ENCODE peak calls at places on chromosomes 16 and 17, in five cellular contexts. One of them, this sample, is unnamed.

GRCh38 chr17:46783031-46783593 is 35.4 kb downstream of the WNT3 start:
- DNase-seq in choroid plexus epithelial cell: no peak
- DNase-seq in nephron progenitor cell: no peak
- DNase-seq in heart left ventricle: no peak
- DNase-seq in cardiac muscle cell: no peak
- DNase-seq in this sample: no peak

GRCh38 chr17:45801386-45801785 is 17.3 kb downstream of the CRHR1 start:
- DNase-seq in choroid plexus epithelial cell: no peak
- DNase-seq in nephron progenitor cell: no peak
- DNase-seq in heart left ventricle: no peak
- DNase-seq in cardiac muscle cell: no peak
- DNase-seq in this sample: no peak

GRCh38 chr16:582614-583331 is 7.1 kb upstream of the RAB40C start:
- DNase-seq in choroid plexus epithelial cell: no peak
- DNase-seq in nephron progenitor cell: no peak
- DNase-seq in heart left ventricle: no peak
- DNase-seq in cardiac muscle cell: no peak
- DNase-seq in this sample: no peak

GRCh38 chr17:74745548-74746177 is 2.8 kb upstream of the NHERF1 start:
- DNase-seq in choroid plexus epithelial cell: no peak
- DNase-seq in nephron progenitor cell: no peak
- DNase-seq in heart left ventricle: no peak
- DNase-seq in cardiac muscle cell: no peak
- DNase-seq in this sample: no peak

GRCh38 chr17:40178021-40178601 is 841 bp downstream of the RAPGEFL1 start:
- DNase-seq in choroid plexus epithelial cell: no peak
- DNase-seq in nephron progenitor cell: peak
- DNase-seq in heart left ventricle: no peak
- DNase-seq in cardiac muscle cell: no peak
- DNase-seq in this sample: no peak

GRCh38 chr17:65277576-65277975 is 140.4 kb downstream of the RGS9 start:
- DNase-seq in choroid plexus epithelial cell: peak
- DNase-seq in nephron progenitor cell: no peak
- DNase-seq in heart left ventricle: no peak
- DNase-seq in cardiac muscle cell: peak
- DNase-seq in this sample: no peak

GRCh38 chr17:47719411-47720152 is 13.5 kb upstream of the TBX21 start:
- DNase-seq in choroid plexus epithelial cell: peak
- DNase-seq in nephron progenitor cell: no peak
- DNase-seq in heart left ventricle: no peak
- DNase-seq in cardiac muscle cell: peak
- DNase-seq in this sample: no peak

GRCh38 chr16:15792563-15792971 is 64.3 kb downstream of the MYH11 start:
- DNase-seq in choroid plexus epithelial cell: no peak
- DNase-seq in nephron progenitor cell: no peak
- DNase-seq in heart left ventricle: no peak
- DNase-seq in cardiac muscle cell: no peak
- DNase-seq in this sample: no peak

GRCh38 chr16:70157477-70158260 is 15.9 kb upstream of the CLEC18C start:
- DNase-seq in choroid plexus epithelial cell: no peak
- DNase-seq in nephron progenitor cell: no peak
- DNase-seq in heart left ventricle: no peak
- DNase-seq in cardiac muscle cell: no peak
- DNase-seq in this sample: no peak

GRCh38 chr17:57782642-57783337 is 37.7 kb upstream of the CCDC182 start:
- DNase-seq in choroid plexus epithelial cell: no peak
- DNase-seq in nephron progenitor cell: peak
- DNase-seq in heart left ventricle: no peak
- DNase-seq in cardiac muscle cell: no peak
- DNase-seq in this sample: no peak

GRCh38 chr17:39799395-39799794 is 61.7 kb downstream of the GRB7 start:
- DNase-seq in choroid plexus epithelial cell: no peak
- DNase-seq in nephron progenitor cell: no peak
- DNase-seq in heart left ventricle: no peak
- DNase-seq in cardiac muscle cell: no peak
- DNase-seq in this sample: no peak

DNA sequence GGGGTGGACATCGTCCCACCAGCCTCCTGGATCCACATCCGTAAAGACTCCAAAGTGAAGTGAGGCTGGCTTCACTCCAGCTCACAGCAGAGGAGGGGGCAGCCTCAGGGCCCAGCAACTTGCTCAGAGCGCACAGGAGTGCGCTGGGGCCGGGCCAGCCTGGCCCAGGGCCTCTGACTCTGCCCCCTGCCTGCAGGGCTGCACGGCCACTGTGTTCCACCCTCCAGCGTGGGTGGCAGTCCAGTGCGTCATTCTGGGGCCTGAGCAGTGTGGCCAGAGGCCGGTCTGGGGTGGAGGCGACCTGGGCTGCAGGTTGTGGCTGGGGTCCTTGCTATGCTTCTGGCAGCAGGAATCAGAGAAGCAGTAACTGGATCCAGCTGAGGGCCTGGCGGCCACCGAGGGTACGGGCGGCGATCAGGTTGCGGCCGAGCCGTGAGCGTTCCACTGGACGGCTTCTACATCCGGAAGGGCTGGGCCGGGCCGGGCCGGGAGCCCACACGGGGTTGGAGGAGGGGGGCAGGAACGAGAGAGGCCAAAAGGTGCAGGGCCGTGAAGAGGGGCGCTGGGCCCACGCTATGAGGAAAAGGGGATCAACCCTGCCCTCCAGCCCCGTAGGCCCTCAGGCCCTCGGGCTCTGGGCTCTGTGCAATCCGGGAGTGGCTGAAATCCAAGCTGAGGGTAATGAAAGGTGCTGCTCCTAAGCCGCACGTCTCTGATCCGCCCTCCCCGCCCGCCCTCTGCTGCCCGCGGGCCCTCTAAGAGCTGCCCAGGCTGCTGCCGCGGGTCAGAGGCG is at the start of gene FSCN2:
- DNase-seq in choroid plexus epithelial cell: peak
- DNase-seq in nephron progenitor cell: peak
- DNase-seq in heart left ventricle: no peak
- DNase-seq in cardiac muscle cell: peak
- DNase-seq in this sample: no peak
- TF ChIP-seq CTCF in choroid plexus epithelial cell: peak
- TF ChIP-seq CTCF in nephron progenitor cell: no peak
- TF ChIP-seq CTCF in heart left ventricle: no peak
- TF ChIP-seq CTCF in cardiac muscle cell: peak
- TF ChIP-seq CTCF in this sample: no peak

GRCh38 chr16:85105475-85105874 is 6.8 kb downstream of the CIBAR2 start:
- DNase-seq in choroid plexus epithelial cell: no peak
- DNase-seq in nephron progenitor cell: no peak
- DNase-seq in heart left ventricle: no peak
- DNase-seq in cardiac muscle cell: no peak
- DNase-seq in this sample: no peak

GRCh38 chr16:85107083-85107482 is 5.2 kb downstream of the CIBAR2 start:
- DNase-seq in choroid plexus epithelial cell: no peak
- DNase-seq in nephron progenitor cell: no peak
- DNase-seq in heart left ventricle: no peak
- DNase-seq in cardiac muscle cell: no peak
- DNase-seq in this sample: no peak

GRCh38 chr16:85104147-85104546 is 8.1 kb downstream of the CIBAR2 start:
- DNase-seq in choroid plexus epithelial cell: no peak
- DNase-seq in nephron progenitor cell: no peak
- DNase-seq in heart left ventricle: no peak
- DNase-seq in cardiac muscle cell: no peak
- DNase-seq in this sample: no peak

GRCh38 chr16:85103096-85104079 is 8.9 kb downstream of the CIBAR2 start:
- DNase-seq in choroid plexus epithelial cell: no peak
- DNase-seq in nephron progenitor cell: no peak
- DNase-seq in heart left ventricle: no peak
- DNase-seq in cardiac muscle cell: no peak
- DNase-seq in this sample: no peak

DNA sequence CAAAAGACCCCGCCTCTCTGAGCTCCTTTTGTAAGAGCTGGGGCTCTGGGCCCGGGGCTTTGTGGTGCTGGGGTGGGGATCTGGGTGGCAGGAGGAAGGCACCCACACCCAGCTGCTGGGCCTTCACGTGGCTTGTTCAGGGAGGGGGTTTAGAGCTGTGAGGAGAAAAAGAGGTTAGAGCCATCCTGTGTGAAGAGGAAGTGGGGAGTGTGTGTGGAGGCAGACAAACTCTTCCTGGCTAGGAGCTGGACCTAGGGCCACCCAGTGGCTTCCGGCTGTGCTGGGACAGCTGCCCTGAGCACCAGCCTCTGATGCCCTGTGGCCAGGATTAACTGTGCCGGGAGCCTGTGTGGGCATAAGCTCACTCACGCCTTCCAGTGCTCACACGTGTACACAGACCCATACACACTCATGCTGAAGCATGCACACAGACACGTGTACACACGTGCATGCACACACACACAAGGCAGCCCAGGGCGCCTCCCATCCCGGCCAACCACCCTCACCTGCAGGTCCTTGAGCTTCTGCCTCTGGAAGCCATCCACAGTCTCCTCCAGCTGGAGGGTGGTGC is 7.4 kb downstream of the CIBAR2 start:
- DNase-seq in choroid plexus epithelial cell: no peak
- DNase-seq in nephron progenitor cell: no peak
- DNase-seq in heart left ventricle: no peak
- DNase-seq in cardiac muscle cell: no peak
- DNase-seq in this sample: no peak
- TF ChIP-seq CTCF in choroid plexus epithelial cell: no peak
- TF ChIP-seq CTCF in nephron progenitor cell: no peak
- TF ChIP-seq CTCF in heart left ventricle: no peak
- TF ChIP-seq CTCF in cardiac muscle cell: no peak
- TF ChIP-seq CTCF in this sample: no peak

GRCh38 chr17:18066866-18067265 is 20.9 kb upstream of the DRG2 start:
- DNase-seq in choroid plexus epithelial cell: no peak
- DNase-seq in nephron progenitor cell: no peak
- DNase-seq in heart left ventricle: no peak
- DNase-seq in cardiac muscle cell: no peak
- DNase-seq in this sample: no peak

GRCh38 chr17:18069101-18069500 is 18.6 kb upstream of the DRG2 start:
- DNase-seq in choroid plexus epithelial cell: no peak
- DNase-seq in nephron progenitor cell: no peak
- DNase-seq in heart left ventricle: no peak
- DNase-seq in cardiac muscle cell: no peak
- DNase-seq in this sample: no peak

GRCh38 chr17:18059283-18059682 is 20.1 kb downstream of the GID4 start:
- DNase-seq in choroid plexus epithelial cell: no peak
- DNase-seq in nephron progenitor cell: no peak
- DNase-seq in heart left ventricle: no peak
- DNase-seq in cardiac muscle cell: no peak
- DNase-seq in this sample: no peak

GRCh38 chr17:18065546-18065945 is 22.2 kb upstream of the DRG2 start:
- DNase-seq in choroid plexus epithelial cell: no peak
- DNase-seq in nephron progenitor cell: peak
- DNase-seq in heart left ventricle: no peak
- DNase-seq in cardiac muscle cell: no peak
- DNase-seq in this sample: no peak

DNA sequence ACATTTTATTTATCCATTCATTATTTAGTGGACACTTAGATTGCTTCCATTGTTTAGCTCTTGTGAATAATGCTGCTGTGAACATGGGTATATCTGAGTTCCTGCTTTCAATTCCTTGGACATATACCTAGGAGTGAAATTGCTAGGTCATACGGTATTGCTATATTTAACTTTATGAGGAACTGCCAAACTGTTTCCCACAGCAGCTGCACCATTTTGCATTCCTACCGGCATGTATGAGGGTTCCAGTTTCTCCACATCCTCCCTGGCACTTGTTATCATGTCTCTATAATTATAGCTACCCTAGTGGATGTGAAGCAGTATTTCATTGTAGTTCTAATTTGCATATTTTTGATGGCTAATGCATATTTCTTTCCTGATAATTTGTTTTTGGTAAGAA is 23.7 kb upstream of the DRG2 start:
- DNase-seq in choroid plexus epithelial cell: no peak
- DNase-seq in nephron progenitor cell: no peak
- DNase-seq in heart left ventricle: no peak
- DNase-seq in cardiac muscle cell: no peak
- DNase-seq in this sample: no peak
- TF ChIP-seq CTCF in choroid plexus epithelial cell: no peak
- TF ChIP-seq CTCF in nephron progenitor cell: no peak
- TF ChIP-seq CTCF in heart left ventricle: no peak
- TF ChIP-seq CTCF in cardiac muscle cell: no peak
- TF ChIP-seq CTCF in this sample: no peak

GRCh38 chr16:50245417-50246298 is 20.7 kb upstream of the ADCY7 start:
- DNase-seq in choroid plexus epithelial cell: peak
- DNase-seq in nephron progenitor cell: peak
- DNase-seq in heart left ventricle: peak
- DNase-seq in cardiac muscle cell: peak
- DNase-seq in this sample: no peak
- TF ChIP-seq CTCF in choroid plexus epithelial cell: peak
- TF ChIP-seq CTCF in nephron progenitor cell: no peak
- TF ChIP-seq CTCF in heart left ventricle: peak
- TF ChIP-seq CTCF in cardiac muscle cell: no peak
- TF ChIP-seq CTCF in this sample: no peak

GRCh38 chr17:34667656-34668055 is 88.3 kb downstream of the TMEM132E start:
- DNase-seq in choroid plexus epithelial cell: no peak
- DNase-seq in nephron progenitor cell: no peak
- DNase-seq in heart left ventricle: no peak
- DNase-seq in cardiac muscle cell: no peak
- DNase-seq in this sample: no peak

GRCh38 chr17:34663714-34664113 is 84.3 kb downstream of the TMEM132E start:
- DNase-seq in choroid plexus epithelial cell: no peak
- DNase-seq in nephron progenitor cell: no peak
- DNase-seq in heart left ventricle: no peak
- DNase-seq in cardiac muscle cell: no peak
- DNase-seq in this sample: no peak

GRCh38 chr17:34668206-34668605 is 88.8 kb downstream of the TMEM132E start:
- DNase-seq in choroid plexus epithelial cell: no peak
- DNase-seq in nephron progenitor cell: no peak
- DNase-seq in heart left ventricle: no peak
- DNase-seq in cardiac muscle cell: no peak
- DNase-seq in this sample: no peak

GRCh38 chr17:34665150-34665802 is 85.9 kb downstream of the TMEM132E start:
- DNase-seq in choroid plexus epithelial cell: no peak
- DNase-seq in nephron progenitor cell: no peak
- DNase-seq in heart left ventricle: no peak
- DNase-seq in cardiac muscle cell: no peak
- DNase-seq in this sample: no peak

GRCh38 chr17:34665803-34666763 is 86.7 kb downstream of the TMEM132E start:
- DNase-seq in choroid plexus epithelial cell: no peak
- DNase-seq in nephron progenitor cell: peak
- DNase-seq in heart left ventricle: no peak
- DNase-seq in cardiac muscle cell: no peak
- DNase-seq in this sample: no peak
- TF ChIP-seq CTCF in choroid plexus epithelial cell: no peak
- TF ChIP-seq CTCF in nephron progenitor cell: no peak
- TF ChIP-seq CTCF in heart left ventricle: no peak
- TF ChIP-seq CTCF in cardiac muscle cell: no peak
- TF ChIP-seq CTCF in this sample: no peak

This sample was measured in neural crest cell.